ENCODE peak calls at places on chromosomes 12 and 14, in six cellular contexts. E is Karpas-422; M is HFF-Myc; O is CD8-positive, alpha-beta T cell; B is aorta; L is stomach. C is an unnamed sample.

GRCh38 chr12:41486718-41487117 is 298.6 kb downstream of the PDZRN4 start:
- DNase-seq in M (no peak), L (no peak), O (no peak), B (no peak), E (no peak), C (peak; percentile 23)

GRCh38 chr12:89663577-89664357 is 44.9 kb downstream of the ATP2B1 start:
- DNase-seq in B (no peak), O (no peak), E (peak; percentile 64), L (no peak), M (no peak), C (peak; percentile 4)

GRCh38 chr12:6323340-6323994 is 13.0 kb downstream of the PLEKHG6 start:
- DNase-seq in B (no peak), L (peak; percentile 42), M (peak; percentile 90), O (peak; percentile 66), E (peak; percentile 64), C (peak; percentile 74)

GRCh38 chr12:70052476-70052875 is 190.8 kb upstream of the CNOT2 start:
- DNase-seq in M (no peak), E (no peak), O (no peak), B (no peak), L (no peak), C (no peak)

GRCh38 chr12:27840229-27840999 is 60.4 kb upstream of the MANSC4 start:
- DNase-seq in E (no peak), O (no peak), B (no peak), M (no peak), L (no peak), C (no peak)

GRCh38 chr14:50225974-50226297 is 5.4 kb downstream of the SOS2 start:
- DNase-seq in E (no peak), M (no peak), O (no peak), B (no peak), L (no peak), C (no peak)

GRCh38 chr12:54389536-54390175 is 5.1 kb upstream of the ZNF385A start:
- DNase-seq in E (no peak), B (no peak), O (no peak), L (no peak), M (no peak), C (no peak)

GRCh38 chr14:50944647-50945413 is 547 bp upstream of the PYGL start:
- DNase-seq in O (no peak), L (peak; percentile 50), B (peak; percentile 79), E (no peak), M (no peak), C (no peak)

GRCh38 chr14:51818748-51819386 is 41.5 kb upstream of the GNG2 start:
- DNase-seq in L (no peak), E (peak; percentile 77), O (no peak), M (no peak), B (no peak), C (no peak)

GRCh38 chr12:32702470-32702869 is 23.4 kb downstream of the DNM1L start:
- DNase-seq in B (no peak), L (no peak), O (no peak), E (no peak), M (no peak), C (no peak)

GRCh38 chr14:56754966-56755365 is 55.3 kb downstream of the OTX2 start:
- DNase-seq in M (no peak), L (no peak), E (no peak), B (no peak), O (no peak), C (no peak)

GRCh38 chr12:108612788-108613282 is 15.0 kb upstream of the TMEM119 start:
- DNase-seq in M (no peak), O (no peak), E (no peak), L (no peak), B (no peak), C (no peak)

GRCh38 chr12:53336137-53336785 is at the start of gene SP7:
- DNase-seq in O (no peak), L (no peak), E (no peak), M (no peak), B (no peak), C (no peak)

GRCh38 chr12:5498081-5498480 is 66.2 kb downstream of the NTF3 start:
- DNase-seq in E (no peak), B (no peak), M (no peak), O (no peak), L (no peak), C (no peak)

GRCh38 chr12:63037721-63038120 is 102.8 kb upstream of the PPM1H start:
- DNase-seq in M (no peak), L (no peak), E (no peak), O (no peak), B (no peak), C (no peak)

GRCh38 chr14:99132821-99133562 is 139.0 kb downstream of the BCL11B start:
- DNase-seq in O (peak; percentile 11), L (peak; percentile 15), E (no peak), M (no peak), B (no peak), C (no peak)

DNA sequence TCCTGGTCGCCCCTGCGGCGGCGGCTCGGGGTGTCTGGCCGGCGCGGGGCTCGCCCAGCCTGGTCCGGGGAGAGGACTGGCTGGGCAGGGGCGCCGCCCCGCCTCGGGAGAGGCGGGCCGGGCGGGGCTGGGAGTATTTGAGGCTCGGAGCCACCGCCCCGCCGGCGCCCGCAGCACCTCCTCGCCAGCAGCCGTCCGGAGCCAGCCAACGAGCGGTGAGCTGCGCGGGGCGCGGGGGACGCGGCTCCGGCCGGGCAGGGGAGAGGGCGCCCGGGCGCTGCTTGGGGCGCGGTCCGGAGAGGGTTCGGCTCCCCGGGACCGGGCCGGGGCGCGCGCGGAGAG is at the start of gene LGALS3:
- DNase-seq in O (peak; percentile 66), B (peak; percentile 91), M (no peak), L (peak; percentile 87), E (no peak), C (no peak)
- H3K4me3 ChIP-seq in O (peak within 1 kb of the TSS; percentile 46), B (peak within 1 kb of the TSS; percentile 45), M (peak within 1 kb of the TSS; percentile 82), L (peak within 1 kb of the TSS; percentile 85), E (no peak within 1 kb of the TSS), C (peak within 1 kb of the TSS; percentile 83)

GRCh38 chr14:68927089-68927488 is 52.0 kb downstream of the ACTN1 start:
- DNase-seq in B (no peak), O (no peak), E (no peak), M (no peak), L (no peak), C (no peak)

GRCh38 chr14:68929623-68930307 is 49.3 kb downstream of the ACTN1 start:
- DNase-seq in L (no peak), B (no peak), E (no peak), O (no peak), M (no peak), C (no peak)

GRCh38 chr14:68928770-68929550 is 50.1 kb downstream of the ACTN1 start:
- DNase-seq in O (no peak), L (no peak), M (no peak), B (no peak), E (no peak), C (no peak)

GRCh38 chr14:68926236-68926635 is 52.9 kb downstream of the ACTN1 start:
- DNase-seq in M (no peak), E (peak; percentile 68), B (no peak), O (no peak), L (no peak), C (no peak)

GRCh38 chr14:68927956-68928675 is 51.0 kb downstream of the ACTN1 start:
- DNase-seq in E (no peak), M (no peak), B (no peak), L (no peak), O (no peak), C (no peak)
- H3K4me3 ChIP-seq in E (no peak overlapping the region), M (no peak overlapping the region), B (no peak overlapping the region), L (no peak overlapping the region), O (peak overlapping the region; percentile 25), C (no peak overlapping the region)

GRCh38 chr14:96639550-96639949 is 137.4 kb downstream of the PAPOLA start:
- DNase-seq in M (no peak), E (no peak), B (peak; percentile 65), O (peak; percentile 15), L (peak; percentile 23), C (no peak)
- H3K4me3 ChIP-seq in M (no peak overlapping the region), E (no peak overlapping the region), B (no peak overlapping the region), O (no peak overlapping the region), L (no peak overlapping the region), C (no peak overlapping the region)

DNA sequence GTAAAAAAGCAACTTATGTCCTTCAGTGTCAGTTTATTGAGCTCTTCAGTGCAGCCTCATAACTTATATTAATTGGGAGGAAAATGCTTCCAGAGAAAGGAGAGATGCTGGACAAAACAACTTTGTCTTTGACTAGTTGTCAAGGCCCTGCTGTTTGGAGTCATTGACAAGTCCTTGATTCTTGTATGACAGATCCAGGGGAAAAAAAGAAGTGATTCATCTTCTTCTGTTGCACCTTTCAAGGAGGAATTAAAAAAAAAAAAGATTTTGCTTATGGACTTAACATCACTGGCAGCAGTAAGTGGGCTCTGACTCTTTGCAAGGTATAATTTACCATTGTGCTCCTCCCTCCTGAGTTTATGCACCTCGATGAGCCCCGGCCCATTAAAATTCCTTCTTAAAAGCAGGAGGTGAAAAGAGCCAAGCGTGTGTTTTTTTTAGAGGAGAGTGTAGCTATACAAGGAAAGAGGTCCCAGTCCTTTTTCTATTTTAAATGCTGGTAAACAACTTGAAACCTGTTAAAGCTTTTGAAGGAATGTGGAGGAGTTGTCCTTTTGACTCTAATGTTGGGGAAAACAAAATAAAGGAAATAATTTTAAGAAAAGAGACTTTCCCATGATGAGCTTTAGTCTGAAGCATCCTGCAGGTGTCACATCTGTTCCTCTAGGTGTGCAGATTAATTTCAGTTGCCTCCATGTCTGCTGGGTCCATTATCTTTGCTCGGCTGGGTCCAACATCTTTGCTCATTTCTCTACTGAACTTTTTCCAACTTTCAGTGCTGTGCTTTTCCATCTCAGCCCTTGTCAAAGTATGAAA is 431.6 kb downstream of the RAD51B start:
- DNase-seq in E (no peak), O (no peak), L (no peak), B (no peak), M (no peak), C (no peak)
- H3K4me3 ChIP-seq in E (no peak overlapping the region), O (no peak overlapping the region), L (no peak overlapping the region), B (no peak overlapping the region), M (no peak overlapping the region), C (no peak overlapping the region)

DNA sequence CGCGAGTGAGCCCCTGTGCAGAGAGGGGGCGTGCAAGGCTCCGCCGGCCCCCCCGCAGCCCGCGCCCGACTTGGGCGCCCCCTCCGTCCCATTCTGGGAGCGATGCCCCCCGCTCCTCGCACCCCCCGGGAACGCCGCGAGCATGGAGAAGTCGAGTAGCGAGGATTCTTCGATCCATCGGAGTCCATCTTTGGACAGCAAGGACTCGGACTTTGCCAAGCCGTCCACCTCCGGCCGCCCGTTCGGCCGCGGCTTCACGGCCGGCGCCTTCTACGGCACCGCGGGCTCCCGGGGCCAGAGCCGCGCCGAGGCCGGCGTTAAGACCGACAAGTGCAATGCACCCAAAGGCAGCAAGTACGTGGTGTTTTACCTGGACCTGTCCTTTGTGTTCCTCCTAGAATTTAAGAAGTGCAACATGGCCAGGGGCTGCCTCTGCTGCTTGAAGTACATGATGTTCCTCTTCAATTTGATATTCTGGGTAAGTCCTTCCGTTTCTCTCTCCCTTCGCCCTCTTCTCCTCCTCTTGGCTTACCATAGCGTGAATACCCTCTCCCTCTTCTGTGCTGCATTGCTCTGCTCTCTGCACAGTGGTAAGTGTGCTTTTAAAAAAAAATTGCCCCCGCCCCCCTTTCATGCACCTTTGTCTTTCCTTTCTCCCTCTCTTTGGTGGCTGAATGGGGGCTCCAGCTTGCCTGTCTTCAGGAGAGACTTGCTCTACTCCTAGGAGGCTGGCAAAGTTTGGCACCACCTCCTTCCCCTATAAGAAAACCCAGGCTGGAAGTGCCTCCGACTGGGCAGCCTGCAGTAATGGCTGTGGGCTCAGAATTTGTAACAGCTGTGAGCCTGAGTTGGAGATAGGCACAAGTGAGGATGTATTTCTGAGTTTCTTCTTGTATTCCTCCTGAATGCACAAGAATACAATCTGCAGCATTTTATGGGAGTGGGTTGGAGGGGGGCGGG is 123.9 kb downstream of the TSPAN9 start:
- DNase-seq in E (no peak), L (no peak), M (no peak), B (no peak), O (no peak), C (no peak)
- H3K4me3 ChIP-seq in E (no peak overlapping the region), L (peak overlapping the region; percentile 48), M (peak overlapping the region; percentile 53), B (peak overlapping the region; percentile 63), O (no peak overlapping the region), C (peak overlapping the region; percentile 47)

C was measured in BJ.